ENCODE peak calls at places on chromosomes 5 and 9, in nine cellular contexts. Q is activated CD4-positive, alpha-beta T cell treated with anti-CD3 and anti-CD28 coated beads, Interleukin-2, amount 50 U/mL, for 24 hours; T is M059J; M is foreskin fibroblast; C is dermis microvascular lymphatic vessel endothelial cell; A is KBM-7; Z is T-helper 9 cell; B is SK-N-SH; R is SJSA1. H is an unnamed sample.

GRCh38 chr5:14871084-14871572 is 450 bp downstream of the ANKH start:
- DNase-seq in Q (peak), T (peak), M (no peak), C (no peak), A (peak), Z (peak), B (no peak), R (no peak), H (peak)

GRCh38 chr9:108296056-108296455 is 559.7 kb downstream of the ACTL7B start:
- DNase-seq in Q (no peak), T (peak), M (peak), C (no peak), A (no peak), Z (no peak), B (no peak), R (no peak), H (peak)

GRCh38 chr5:10583663-10584572 is 20.0 kb downstream of the ANKRD33B start:
- DNase-seq in Q (no peak), T (no peak), M (peak), C (no peak), A (no peak), Z (no peak), B (no peak), R (no peak), H (no peak)

GRCh38 chr9:128550226-128550625 is 2.2 kb upstream of the SPTAN1 start:
- DNase-seq in Q (peak), T (no peak), M (no peak), C (no peak), A (no peak), Z (no peak), B (no peak), R (no peak), H (no peak)

GRCh38 chr9:105114956-105115728 is 129.3 kb upstream of the SLC44A1 start:
- DNase-seq in Q (no peak), T (peak), M (peak), C (no peak), A (peak), Z (no peak), B (no peak), R (no peak), H (peak)

GRCh38 chr9:19642256-19642655 is 146.6 kb downstream of the SLC24A2 start:
- DNase-seq in Q (no peak), T (peak), M (no peak), C (no peak), A (no peak), Z (no peak), B (peak), R (no peak), H (no peak)

GRCh38 chr9:88777498-88778312 is 213.6 kb upstream of the S1PR3 start:
- DNase-seq in Q (no peak), T (peak), M (no peak), C (peak), A (peak), Z (no peak), B (no peak), R (peak), H (peak)

GRCh38 chr5:31235381-31235780 is 41.9 kb downstream of the CDH6 start:
- DNase-seq in Q (no peak), T (peak), M (peak), C (no peak), A (no peak), Z (no peak), B (no peak), R (no peak), H (no peak)

GRCh38 chr5:93886917-93887361 is 145.5 kb upstream of the POU5F2 start:
- DNase-seq in Q (no peak), T (peak), M (peak), C (no peak), A (no peak), Z (no peak), B (no peak), R (no peak), H (no peak)

GRCh38 chr5:134113908-134114875 is at the start of gene TCF7:
- DNase-seq in Q (no peak), T (peak), M (peak), C (peak), A (peak), Z (peak), B (peak), R (peak), H (peak)

GRCh38 chr5:10214036-10214435 is 35.7 kb downstream of the ATPSCKMT start:
- DNase-seq in Q (no peak), T (no peak), M (no peak), C (no peak), A (no peak), Z (no peak), B (no peak), R (no peak), H (peak)

GRCh38 chr9:134655591-134656333 is 14.2 kb downstream of the COL5A1 start:
- DNase-seq in Q (no peak), T (peak), M (no peak), C (no peak), A (no peak), Z (no peak), B (no peak), R (no peak), H (no peak)

GRCh38 chr5:169542811-169543210 is 40.8 kb upstream of the SPDL1 start:
- DNase-seq in Q (no peak), T (no peak), M (no peak), C (no peak), A (no peak), Z (no peak), B (no peak), R (no peak), H (no peak)

GRCh38 chr5:110590187-110590586 is 136.3 kb downstream of the TMEM232 start:
- DNase-seq in Q (no peak), T (peak), M (peak), C (no peak), A (peak), Z (no peak), B (no peak), R (peak), H (peak)

GRCh38 chr9:117927354-117927753 is 223.2 kb downstream of the TLR4 start:
- DNase-seq in Q (no peak), T (no peak), M (no peak), C (no peak), A (no peak), Z (no peak), B (peak), R (no peak), H (no peak)

GRCh38 chr9:9560382-9561035 is 1052.3 kb downstream of the PTPRD start:
- DNase-seq in Q (no peak), T (no peak), M (no peak), C (no peak), A (no peak), Z (no peak), B (no peak), R (no peak), H (no peak)

GRCh38 chr5:153782589-153783238 is 256.0 kb downstream of the FAM114A2 start:
- DNase-seq in Q (no peak), T (peak), M (no peak), C (no peak), A (no peak), Z (no peak), B (no peak), R (peak), H (no peak)

GRCh38 chr9:95874989-95875304 is 544 bp upstream of the ERCC6L2 start:
- DNase-seq in Q (peak), T (peak), M (peak), C (no peak), A (no peak), Z (peak), B (peak), R (no peak), H (peak)

GRCh38 chr9:114078021-114078780 is at the start of gene AMBP:
- DNase-seq in Q (no peak), T (no peak), M (no peak), C (no peak), A (no peak), Z (no peak), B (peak), R (no peak), H (peak)

GRCh38 chr9:35002623-35003022 is 13.1 kb downstream of the DNAJB5 start:
- DNase-seq in Q (no peak), T (no peak), M (no peak), C (no peak), A (no peak), Z (no peak), B (peak), R (no peak), H (no peak)

GRCh38 chr9:99485461-99485860 is 263.4 kb downstream of the SEC61B start:
- DNase-seq in Q (no peak), T (no peak), M (peak), C (no peak), A (no peak), Z (no peak), B (no peak), R (no peak), H (peak)

GRCh38 chr9:136526625-136527066 is 19.2 kb downstream of the NOTCH1 start:
- DNase-seq in Q (no peak), T (no peak), M (no peak), C (no peak), A (no peak), Z (no peak), B (no peak), R (no peak), H (no peak)

GRCh38 chr5:167011196-167011595 is 1280.2 kb upstream of the WWC1 start:
- DNase-seq in Q (no peak), T (no peak), M (no peak), C (no peak), A (no peak), Z (no peak), B (no peak), R (no peak), H (no peak)

GRCh38 chr5:130720355-130720754 is 444.7 kb downstream of the HINT1 start:
- DNase-seq in Q (no peak), T (peak), M (peak), C (peak), A (peak), Z (no peak), B (peak), R (peak), H (peak)

GRCh38 chr5:117539692-117540091 is 965.1 kb upstream of the SEMA6A start:
- DNase-seq in Q (no peak), T (no peak), M (no peak), C (no peak), A (no peak), Z (no peak), B (no peak), R (no peak), H (no peak)

GRCh38 chr9:126952180-126952960 is 37.8 kb downstream of the RALGPS1 start:
- DNase-seq in Q (no peak), T (no peak), M (no peak), C (no peak), A (no peak), Z (no peak), B (no peak), R (no peak), H (no peak)

GRCh38 chr5:68070641-68071191 is 144.8 kb upstream of the PIK3R1 start:
- DNase-seq in Q (no peak), T (no peak), M (peak), C (no peak), A (no peak), Z (no peak), B (no peak), R (no peak), H (peak)

GRCh38 chr9:121463026-121463827 is 36.4 kb downstream of the GGTA1 start:
- DNase-seq in Q (no peak), T (peak), M (no peak), C (peak), A (peak), Z (no peak), B (peak), R (no peak), H (peak)

GRCh38 chr5:110346893-110347358 is 379.5 kb downstream of the TMEM232 start:
- DNase-seq in Q (no peak), T (no peak), M (no peak), C (no peak), A (no peak), Z (no peak), B (no peak), R (no peak), H (no peak)

GRCh38 chr9:99782962-99783718 is 38.5 kb upstream of the NR4A3 start:
- DNase-seq in Q (no peak), T (no peak), M (no peak), C (no peak), A (peak), Z (no peak), B (no peak), R (no peak), H (no peak)

GRCh38 chr9:70478963-70479641 is 64.6 kb upstream of the KLF9 start:
- DNase-seq in Q (no peak), T (peak), M (peak), C (no peak), A (no peak), Z (no peak), B (no peak), R (no peak), H (no peak)

GRCh38 chr9:36056896-36057295 is 20.2 kb downstream of the RECK start:
- DNase-seq in Q (no peak), T (no peak), M (no peak), C (peak), A (no peak), Z (no peak), B (no peak), R (no peak), H (no peak)

GRCh38 chr5:30099634-30100033 is 1093.9 kb upstream of the CDH6 start:
- DNase-seq in Q (no peak), T (peak), M (no peak), C (no peak), A (no peak), Z (no peak), B (no peak), R (peak), H (no peak)

H was measured in ELR.